ENCODE peak calls at places on chromosome 14, in eight cellular contexts. D, N, B, Q, K, F, E and O are unnamed samples. For H3K27me3, the result is how much of the 10 kb centered on the place peaks cover.

GRCh38 chr14:21498540-21499526 is 12.3 kb downstream of the METTL3 start:
- DNase-seq in D (peak), N (no peak), B (peak), Q (peak), K (peak), F (no peak), E (peak), O (no peak)

GRCh38 chr14:64400829-64401459 is 12.8 kb downstream of the MTHFD1 start:
- DNase-seq in D (no peak), N (no peak), B (no peak), Q (no peak), K (no peak), F (no peak), E (no peak), O (no peak)

GRCh38 chr14:40447032-40447431 is 1014.8 kb upstream of the FBXO33 start:
- DNase-seq in D (peak), N (no peak), B (no peak), Q (peak), K (peak), F (no peak), E (no peak), O (no peak)

GRCh38 chr14:90521121-90521929 is 124.5 kb downstream of the CALM1 start:
- DNase-seq in D (no peak), N (peak), B (no peak), Q (no peak), K (no peak), F (no peak), E (no peak), O (no peak)

GRCh38 chr14:55588259-55588699 is 8.3 kb downstream of the KTN1 start:
- DNase-seq in D (peak), N (no peak), B (no peak), Q (no peak), K (peak), F (no peak), E (no peak), O (no peak)

GRCh38 chr14:94367347-94367746 is 21.1 kb downstream of the SERPINA1 start:
- DNase-seq in D (no peak), N (no peak), B (no peak), Q (no peak), K (no peak), F (no peak), E (no peak), O (no peak)

GRCh38 chr14:90839889-90840266 is 23.6 kb upstream of the TTC7B start:
- DNase-seq in D (no peak), N (no peak), B (no peak), Q (no peak), K (no peak), F (no peak), E (no peak), O (no peak)

GRCh38 chr14:74670726-74671125 is 42.2 kb downstream of the AREL1 start:
- DNase-seq in D (no peak), N (no peak), B (peak), Q (no peak), K (no peak), F (no peak), E (peak), O (no peak)

GRCh38 chr14:74591394-74591793 is 20.6 kb downstream of the LTBP2 start:
- DNase-seq in D (peak), N (no peak), B (no peak), Q (no peak), K (peak), F (no peak), E (no peak), O (no peak)

GRCh38 chr14:39266589-39266870 is 32.8 kb downstream of the MIA2 start:
- DNase-seq in D (no peak), N (peak), B (no peak), Q (no peak), K (no peak), F (no peak), E (no peak), O (no peak)

GRCh38 chr14:39265741-39266588 is 32.2 kb downstream of the MIA2 start:
- DNase-seq in D (peak), N (no peak), B (peak), Q (no peak), K (peak), F (no peak), E (peak), O (no peak)

GRCh38 chr14:39264057-39264456 is 30.3 kb downstream of the MIA2 start:
- DNase-seq in D (no peak), N (no peak), B (no peak), Q (no peak), K (no peak), F (no peak), E (no peak), O (no peak)

GRCh38 chr14:39264558-39264957 is 30.8 kb downstream of the MIA2 start:
- DNase-seq in D (no peak), N (no peak), B (no peak), Q (no peak), K (peak), F (no peak), E (no peak), O (no peak)

GRCh38 chr14:39265032-39265431 is 31.3 kb downstream of the MIA2 start:
- DNase-seq in D (peak), N (no peak), B (peak), Q (no peak), K (peak), F (no peak), E (no peak), O (no peak)
- H3K4me3 ChIP-seq in D (peak), N (peak), B (peak), Q (no peak), K (peak), F (peak), E (no peak), O (no peak)

DNA sequence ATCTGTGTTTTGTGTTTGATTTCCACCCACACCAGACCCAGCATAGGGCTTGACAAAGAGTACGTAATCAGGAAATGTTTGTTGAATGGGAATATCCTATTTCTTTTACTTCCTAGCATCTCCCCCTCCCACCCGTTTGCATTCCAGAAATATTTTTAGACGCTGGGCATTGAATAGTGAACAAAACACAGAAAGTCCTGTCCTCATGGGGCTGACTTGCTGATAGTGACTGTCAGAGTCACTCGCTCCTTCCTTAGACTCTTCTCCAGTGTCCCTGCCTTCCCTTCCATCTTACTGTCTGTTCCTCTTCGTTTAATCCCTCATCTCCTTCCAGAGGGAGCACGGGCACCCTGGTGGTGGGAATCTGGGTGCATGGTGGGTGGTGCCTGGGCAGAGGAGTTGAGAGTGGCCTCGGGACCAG is 53.6 kb downstream of the SLC25A47 start:
- DNase-seq in D (peak), N (no peak), B (no peak), Q (peak), K (no peak), F (no peak), E (no peak), O (no peak)
- TF ChIP-seq CTCF in D (peak), N (no peak), B (peak), Q (peak), K (peak), F (peak), E (no peak), O (peak)

GRCh38 chr14:58873228-58873953 is 235.6 kb downstream of the DACT1 start:
- DNase-seq in D (no peak), N (no peak), B (no peak), Q (no peak), K (no peak), F (no peak), E (no peak), O (no peak)
- H3K27me3 ChIP-seq in D (under half), N (under half), B (under half), Q (under half), K (under half), F (under half), E (under half), O (under half)

GRCh38 chr14:101564819-101565698 is 3.8 kb downstream of the DIO3 start:
- DNase-seq in D (no peak), N (peak), B (no peak), Q (peak), K (no peak), F (no peak), E (no peak), O (no peak)
- H3K4me3 ChIP-seq in D (no peak), N (peak), B (no peak), Q (peak), K (no peak), F (no peak), E (no peak), O (no peak)

GRCh38 chr14:26191123-26191522 is 406.7 kb downstream of the NOVA1 start:
- DNase-seq in D (no peak), N (no peak), B (no peak), Q (no peak), K (no peak), F (no peak), E (no peak), O (no peak)
- TF ChIP-seq CTCF in D (no peak), N (no peak), B (no peak), Q (peak), K (peak), F (no peak), E (no peak), O (no peak)

DNA sequence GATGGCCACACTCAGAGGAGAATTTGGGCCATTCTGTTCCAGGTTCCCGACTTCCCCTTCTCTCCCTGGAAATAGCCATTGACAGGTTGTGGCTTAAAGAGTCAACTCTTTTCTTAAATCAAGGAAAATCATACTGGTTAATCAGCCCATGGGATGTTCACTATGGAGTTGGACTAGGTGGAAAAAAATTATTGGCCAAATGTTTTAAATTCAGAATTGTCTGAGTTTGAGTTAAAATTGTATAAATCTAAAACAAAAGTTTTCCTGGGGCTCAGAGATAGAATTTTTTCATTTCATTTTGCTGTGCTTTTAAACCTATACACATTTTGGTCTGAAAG is 6.5 kb downstream of the ESRRB start:
- DNase-seq in D (no peak), N (no peak), B (no peak), Q (no peak), K (no peak), F (no peak), E (no peak), O (no peak)
- H3K27me3 ChIP-seq in D (under half), N (under half), B (under half), Q (half or more), K (under half), F (half or more), E (half or more), O (under half)

GRCh38 chr14:35855886-35856481 is 29.8 kb downstream of the BRMS1L start:
- DNase-seq in D (no peak), N (no peak), B (no peak), Q (no peak), K (no peak), F (no peak), E (no peak), O (no peak)
- H3K4me3 ChIP-seq in D (no peak), N (no peak), B (no peak), Q (no peak), K (no peak), F (no peak), E (no peak), O (no peak)

GRCh38 chr14:72892103-72892878 is 1.6 kb downstream of the DPF3 start:
- DNase-seq in D (peak), N (no peak), B (peak), Q (peak), K (no peak), F (no peak), E (peak), O (no peak)
- TF ChIP-seq CTCF in D (no peak), N (no peak), B (peak), Q (peak), K (no peak), F (no peak), E (peak), O (peak)

DNA sequence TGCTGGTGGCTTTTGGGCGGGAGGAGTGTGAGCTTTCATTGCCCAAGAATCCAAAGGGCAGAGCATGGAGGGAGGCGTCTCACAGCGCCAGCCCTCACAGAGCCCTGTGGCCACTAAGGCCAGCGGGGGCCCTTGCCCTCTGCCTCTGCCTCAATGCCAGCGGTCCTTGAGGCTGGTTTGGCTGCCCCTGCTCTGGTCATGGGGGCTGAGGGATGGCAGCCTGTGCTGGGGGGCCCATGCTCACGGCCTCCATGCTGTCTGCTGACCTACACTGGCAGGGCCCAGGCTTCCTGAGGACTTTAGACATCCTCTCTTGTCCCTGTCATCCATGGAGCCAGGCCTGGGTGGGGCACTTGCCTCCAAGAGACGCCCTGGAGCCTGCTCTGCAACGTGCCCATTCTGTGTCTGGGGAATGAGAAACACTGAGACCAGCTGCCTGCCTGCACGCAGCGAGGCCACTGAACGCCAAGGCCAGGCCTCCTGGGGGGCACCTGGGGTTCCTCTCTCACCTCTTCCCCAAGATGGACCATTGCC is 143.4 kb downstream of the KIF26A start:
- DNase-seq in D (no peak), N (peak), B (no peak), Q (no peak), K (no peak), F (no peak), E (no peak), O (no peak)
- H3K27me3 ChIP-seq in D (under half), N (under half), B (under half), Q (under half), K (under half), F (under half), E (under half), O (under half)